ENCODE peak calls at places on chromosomes 5 and 9, in four cellular contexts. O is NCI-H1417; L is activated CD4-positive, alpha-beta T cell treated with anti-CD3 and anti-CD28 coated beads for 48 hours; B is body of pancreas. K is an unnamed sample.

GRCh38 chr5:1538741-1539392 is 15.1 kb upstream of the LPCAT1 start:
- DNase-seq in O (no peak), L (no peak), B (no peak), K (no peak)

GRCh38 chr5:180825768-180826525 is 23.3 kb upstream of the MGAT1 start:
- DNase-seq in O (no peak), L (peak), B (peak), K (no peak)

GRCh38 chr9:94950040-94950732 is 223.7 kb downstream of the AOPEP start:
- DNase-seq in B (peak), O (no peak), L (no peak), K (no peak)

GRCh38 chr5:142784405-142784955 is 14.3 kb downstream of the ARHGAP26 start:
- DNase-seq in O (no peak), L (no peak), B (no peak), K (no peak)

GRCh38 chr9:89923961-89924504 is 319.2 kb downstream of the GADD45G start:
- DNase-seq in L (peak), B (peak), O (peak), K (peak)

GRCh38 chr9:20356392-20357206 is 265.7 kb downstream of the MLLT3 start:
- DNase-seq in B (peak), L (peak), O (peak), K (peak)

GRCh38 chr9:34956648-34957047 is 1.4 kb upstream of the PHF24 start:
- DNase-seq in L (no peak), O (no peak), B (no peak), K (no peak)

GRCh38 chr9:97501972-97502221 is 431 bp downstream of the TMOD1 start:
- DNase-seq in B (no peak), L (no peak), O (no peak), K (no peak)

GRCh38 chr9:80836013-80836412 is 853.3 kb downstream of the TLE1 start:
- DNase-seq in B (no peak), O (no peak), L (no peak), K (no peak)

GRCh38 chr9:107348836-107349235 is 65.8 kb downstream of the RAD23B start:
- DNase-seq in O (no peak), B (no peak), L (no peak), K (no peak)

GRCh38 chr5:135179308-135179980 is 145.4 kb upstream of the PITX1 start:
- DNase-seq in O (peak), B (peak), L (no peak), K (peak)

GRCh38 chr9:136050706-136051567 is 44.2 kb downstream of the NACC2 start:
- DNase-seq in O (no peak), L (no peak), B (no peak), K (peak)

GRCh38 chr9:136107155-136107952 is 11.3 kb downstream of the TMEM250 start:
- DNase-seq in O (peak), B (no peak), L (peak), K (no peak)

GRCh38 chr5:9782806-9783560 is 152.8 kb upstream of the TAS2R1 start:
- DNase-seq in B (no peak), L (no peak), O (no peak), K (peak)

GRCh38 chr5:55231476-55232193 is 1.8 kb downstream of the CCNO start:
- DNase-seq in O (no peak), B (peak), L (peak), K (peak)

GRCh38 chr5:124697912-124698690 is 48.3 kb downstream of the ZNF608 start:
- DNase-seq in L (no peak), B (peak), O (no peak), K (peak)

GRCh38 chr5:17113174-17113941 is 104.1 kb upstream of the BASP1 start:
- DNase-seq in L (no peak), O (no peak), B (no peak), K (no peak)

GRCh38 chr9:15101046-15101445 is 190.8 kb upstream of the FREM1 start:
- DNase-seq in O (no peak), B (peak), L (no peak), K (peak)

GRCh38 chr5:76674330-76675066 is 41.4 kb upstream of the F2R start:
- DNase-seq in O (no peak), L (no peak), B (no peak), K (peak)

GRCh38 chr5:145636396-145636795 is 198.7 kb downstream of the PRELID2 start:
- DNase-seq in L (no peak), O (no peak), B (no peak), K (no peak)

GRCh38 chr5:153678617-153679329 is 188.3 kb downstream of the GRIA1 start:
- DNase-seq in O (no peak), B (no peak), L (no peak), K (no peak)

GRCh38 chr5:53031695-53032096 is 42.5 kb downstream of the ITGA2 start:
- DNase-seq in L (peak), B (peak), O (no peak), K (no peak)